ENCODE peak calls at places on chromosomes 13 and 19, in nine cellular contexts. W, Z, O, J, T, K, D, X and U are unnamed samples. For H3K36me3, the result is how much of the 10 kb centered on the place peaks cover.

GRCh38 chr19:7477758-7478157 is 11.1 kb downstream of the PEX11G start:
- DNase-seq in W (no peak), Z (no peak), O (no peak), J (no peak), T (no peak), K (no peak), D (no peak), X (no peak), U (no peak)

GRCh38 chr13:107276936-107277335 is 709.0 kb upstream of the ARGLU1 start:
- DNase-seq in W (no peak), Z (no peak), O (no peak), J (no peak), T (no peak), K (no peak), D (no peak), X (no peak), U (no peak)

GRCh38 chr19:4260605-4261191 is 13.8 kb downstream of the YJU2 start:
- DNase-seq in W (no peak), Z (no peak), O (no peak), J (no peak), T (no peak), K (no peak), D (no peak), X (no peak), U (no peak)

GRCh38 chr19:7944177-7944761 is 803 bp upstream of the TIMM44 start:
- DNase-seq in W (peak), Z (peak), O (peak), J (peak), T (peak), K (peak), D (peak), X (peak), U (peak)

GRCh38 chr19:2604747-2605329 is 97.7 kb downstream of the GNG7 start:
- DNase-seq in W (no peak), Z (no peak), O (no peak), J (no peak), T (no peak), K (no peak), D (no peak), X (no peak), U (no peak)

GRCh38 chr19:29943615-29944014 is 1.6 kb downstream of the URI1 start:
- DNase-seq in W (no peak), Z (no peak), O (no peak), J (no peak), T (no peak), K (no peak), D (no peak), X (no peak), U (no peak)

GRCh38 chr19:23071087-23071511 is 45.7 kb upstream of the ZNF730 start:
- DNase-seq in W (peak), Z (peak), O (no peak), J (no peak), T (no peak), K (no peak), D (no peak), X (peak), U (no peak)

GRCh38 chr19:3053780-3054179 is 8.5 kb downstream of the TLE5 start:
- DNase-seq in W (no peak), Z (no peak), O (no peak), J (no peak), T (no peak), K (no peak), D (no peak), X (no peak), U (no peak)

GRCh38 chr13:79659161-79659560 is 178.2 kb downstream of the NDFIP2 start:
- DNase-seq in W (no peak), Z (peak), O (no peak), J (no peak), T (no peak), K (no peak), D (peak), X (no peak), U (no peak)

GRCh38 chr13:45799451-45799850 is 52.1 kb downstream of the SIAH3 start:
- DNase-seq in W (no peak), Z (no peak), O (no peak), J (no peak), T (no peak), K (no peak), D (no peak), X (no peak), U (no peak)

GRCh38 chr19:40281381-40282208 is 3.5 kb downstream of the AKT2 start:
- DNase-seq in W (peak), Z (no peak), O (no peak), J (no peak), T (no peak), K (no peak), D (no peak), X (no peak), U (peak)

GRCh38 chr19:33621811-33622504 is at the start of gene CHST8:
- DNase-seq in W (no peak), Z (peak), O (no peak), J (peak), T (peak), K (no peak), D (peak), X (no peak), U (no peak)

GRCh38 chr13:94233401-94233800 is 246.1 kb downstream of the DCT start:
- DNase-seq in W (peak), Z (peak), O (peak), J (no peak), T (no peak), K (no peak), D (peak), X (peak), U (no peak)

GRCh38 chr13:90867336-90867683 is 480.2 kb upstream of the MIR17HG start:
- DNase-seq in W (no peak), Z (peak), O (peak), J (peak), T (peak), K (peak), D (peak), X (peak), U (no peak)

GRCh38 chr13:50284540-50284939 is 269.3 kb downstream of the KCNRG start:
- DNase-seq in W (no peak), Z (no peak), O (no peak), J (no peak), T (no peak), K (no peak), D (no peak), X (no peak), U (no peak)

GRCh38 chr19:11405846-11406643 is 13.1 kb downstream of the RGL3 start:
- DNase-seq in W (no peak), Z (no peak), O (no peak), J (no peak), T (no peak), K (no peak), D (no peak), X (no peak), U (peak)

GRCh38 chr13:44669534-44669933 is 93.4 kb upstream of the TSC22D1 start:
- DNase-seq in W (no peak), Z (no peak), O (no peak), J (no peak), T (no peak), K (no peak), D (no peak), X (no peak), U (no peak)

GRCh38 chr19:47490847-47491246 is 6.8 kb upstream of the KPTN start:
- DNase-seq in W (peak), Z (no peak), O (no peak), J (no peak), T (no peak), K (no peak), D (no peak), X (no peak), U (no peak)

GRCh38 chr19:57816652-57817051 is 1.9 kb upstream of the ZNF552 start:
- DNase-seq in W (no peak), Z (no peak), O (no peak), J (no peak), T (no peak), K (no peak), D (no peak), X (no peak), U (no peak)

GRCh38 chr13:32267836-32268439 is 47.2 kb downstream of the ZAR1L start:
- DNase-seq in W (no peak), Z (no peak), O (no peak), J (no peak), T (peak), K (peak), D (peak), X (no peak), U (no peak)

GRCh38 chr13:109010912-109011311 is 381.5 kb downstream of the MYO16 start:
- DNase-seq in W (no peak), Z (no peak), O (no peak), J (no peak), T (no peak), K (peak), D (no peak), X (no peak), U (no peak)

GRCh38 chr19:53394522-53394973 is 401 bp upstream of the ZNF765 start:
- DNase-seq in W (peak), Z (peak), O (no peak), J (no peak), T (peak), K (no peak), D (no peak), X (peak), U (peak)

GRCh38 chr19:11581740-11582139 is 4.3 kb upstream of the ACP5 start:
- DNase-seq in W (no peak), Z (no peak), O (no peak), J (peak), T (no peak), K (no peak), D (no peak), X (no peak), U (peak)

GRCh38 chr19:3250675-3251074 is 26.2 kb downstream of the CELF5 start:
- DNase-seq in W (no peak), Z (no peak), O (peak), J (peak), T (no peak), K (no peak), D (no peak), X (peak), U (no peak)

GRCh38 chr19:34577531-34578101 is 96.1 kb downstream of the WTIP start:
- DNase-seq in W (no peak), Z (no peak), O (no peak), J (no peak), T (no peak), K (no peak), D (no peak), X (no peak), U (no peak)

GRCh38 chr19:56273563-56274117 is 1.1 kb downstream of the EDDM13 start:
- DNase-seq in W (no peak), Z (no peak), O (no peak), J (no peak), T (no peak), K (no peak), D (peak), X (no peak), U (no peak)

GRCh38 chr13:73096173-73097117 is 37.6 kb downstream of the KLF5 start:
- DNase-seq in W (no peak), Z (no peak), O (no peak), J (no peak), T (no peak), K (no peak), D (no peak), X (no peak), U (no peak)

GRCh38 chr19:38203197-38203596 is 20.8 kb downstream of the DPF1 start:
- DNase-seq in W (no peak), Z (no peak), O (no peak), J (no peak), T (no peak), K (no peak), D (no peak), X (no peak), U (no peak)

GRCh38 chr13:44930907-44931676 is 58.2 kb downstream of the NUFIP1 start:
- DNase-seq in W (no peak), Z (no peak), O (no peak), J (no peak), T (no peak), K (no peak), D (no peak), X (no peak), U (no peak)

GRCh38 chr13:99656843-99657506 is 155.7 kb downstream of the TM9SF2 start:
- DNase-seq in W (no peak), Z (no peak), O (no peak), J (no peak), T (no peak), K (no peak), D (no peak), X (no peak), U (no peak)

GRCh38 chr19:38803543-38803942 is 9.2 kb downstream of the LGALS4 start:
- DNase-seq in W (peak), Z (no peak), O (no peak), J (no peak), T (no peak), K (no peak), D (no peak), X (no peak), U (peak)

GRCh38 chr13:32272021-32272695 is 43.0 kb downstream of the ZAR1L start:
- DNase-seq in W (no peak), Z (no peak), O (no peak), J (no peak), T (no peak), K (no peak), D (peak), X (no peak), U (no peak)

GRCh38 chr13:48595330-48596127 is 58.2 kb upstream of the CYSLTR2 start:
- DNase-seq in W (peak), Z (peak), O (peak), J (peak), T (peak), K (no peak), D (peak), X (peak), U (no peak)

GRCh38 chr13:112587767-112588489 is at the start of gene TUBGCP3:
- DNase-seq in W (peak), Z (peak), O (peak), J (peak), T (peak), K (no peak), D (peak), X (peak), U (peak)

GRCh38 chr13:48496796-48497195 is 36.1 kb downstream of the RCBTB2 start:
- DNase-seq in W (no peak), Z (no peak), O (no peak), J (no peak), T (no peak), K (no peak), D (no peak), X (no peak), U (no peak)

GRCh38 chr13:33348366-33348765 is 62.8 kb upstream of the STARD13 start:
- DNase-seq in W (no peak), Z (no peak), O (no peak), J (no peak), T (no peak), K (no peak), D (no peak), X (no peak), U (no peak)

GRCh38 chr13:33351324-33351723 is 65.8 kb upstream of the STARD13 start:
- DNase-seq in W (no peak), Z (no peak), O (no peak), J (no peak), T (no peak), K (no peak), D (peak), X (no peak), U (no peak)

GRCh38 chr13:33349314-33349995 is 63.9 kb upstream of the STARD13 start:
- DNase-seq in W (peak), Z (peak), O (peak), J (no peak), T (no peak), K (no peak), D (no peak), X (peak), U (no peak)

GRCh38 chr13:33352023-33352422 is 66.5 kb upstream of the STARD13 start:
- DNase-seq in W (no peak), Z (no peak), O (no peak), J (no peak), T (no peak), K (no peak), D (no peak), X (no peak), U (no peak)

DNA sequence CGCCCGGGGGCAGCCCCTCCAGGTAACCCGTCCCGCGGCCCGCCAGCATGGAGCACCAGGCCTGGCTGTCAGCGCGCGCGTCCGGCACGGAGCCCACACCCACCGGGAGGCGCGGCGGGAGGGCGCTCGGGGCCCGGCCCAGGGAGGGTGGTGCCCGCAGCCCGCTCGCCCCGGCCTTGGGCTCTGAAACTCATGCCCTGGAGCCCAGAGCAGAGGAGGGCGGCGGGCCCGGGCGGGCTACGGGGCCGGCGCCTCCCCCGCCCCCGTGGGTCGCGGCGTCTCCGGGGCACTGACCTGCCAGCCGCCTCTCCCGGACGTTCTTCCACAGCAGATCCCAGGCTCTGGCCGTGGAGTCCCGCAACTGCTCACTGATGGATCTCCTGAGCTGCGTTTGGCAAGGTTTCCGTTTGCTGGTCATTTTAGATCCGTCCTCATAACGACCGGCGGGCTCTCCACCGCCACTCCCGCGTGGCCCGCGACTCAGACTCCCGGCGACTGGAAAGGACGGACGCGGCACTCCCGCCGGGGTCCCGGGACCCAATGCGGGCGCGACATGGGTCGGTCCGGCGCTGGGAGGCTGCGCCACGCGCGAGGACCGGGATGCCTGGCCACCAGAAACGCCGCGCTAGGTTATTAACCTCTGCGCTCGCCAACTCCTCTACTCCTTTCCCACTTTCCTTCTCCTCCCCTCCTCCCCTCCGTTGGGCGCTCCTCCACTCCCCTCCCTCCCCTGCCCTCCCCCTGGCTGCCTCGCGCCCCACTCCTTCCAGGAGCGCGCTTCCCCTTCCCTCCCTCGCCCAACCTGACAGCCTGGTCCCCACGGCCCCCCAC is 64.7 kb upstream of the STARD13 start:
- DNase-seq in W (peak), Z (peak), O (peak), J (no peak), T (peak), K (no peak), D (peak), X (peak), U (peak)
- TF ChIP-seq POLR2A in W (peak), Z (no peak), O (peak), J (no peak), T (no peak), K (no peak), D (no peak), X (peak), U (no peak)

GRCh38 chr19:14006766-14007562 is 844 bp upstream of the RFX1 start:
- DNase-seq in W (no peak), Z (no peak), O (no peak), J (peak), T (no peak), K (no peak), D (no peak), X (no peak), U (peak)

GRCh38 chr19:14005381-14006084 is 587 bp downstream of the RFX1 start:
- DNase-seq in W (peak), Z (peak), O (peak), J (peak), T (peak), K (peak), D (peak), X (peak), U (peak)

GRCh38 chr19:14004619-14005380 is 1.3 kb downstream of the RFX1 start:
- DNase-seq in W (peak), Z (no peak), O (peak), J (peak), T (peak), K (no peak), D (peak), X (peak), U (peak)

GRCh38 chr19:14003279-14004051 is 2.7 kb downstream of the RFX1 start:
- DNase-seq in W (no peak), Z (no peak), O (no peak), J (no peak), T (no peak), K (no peak), D (peak), X (no peak), U (no peak)

GRCh38 chr19:14006085-14006765 is at the start of gene RFX1:
- DNase-seq in W (peak), Z (peak), O (peak), J (peak), T (peak), K (peak), D (peak), X (peak), U (peak)
- H3K36me3 ChIP-seq in W (under half), Z (under half), O (under half), J (under half), T (under half), K (under half), D (under half), X (under half), U (under half)

DNA sequence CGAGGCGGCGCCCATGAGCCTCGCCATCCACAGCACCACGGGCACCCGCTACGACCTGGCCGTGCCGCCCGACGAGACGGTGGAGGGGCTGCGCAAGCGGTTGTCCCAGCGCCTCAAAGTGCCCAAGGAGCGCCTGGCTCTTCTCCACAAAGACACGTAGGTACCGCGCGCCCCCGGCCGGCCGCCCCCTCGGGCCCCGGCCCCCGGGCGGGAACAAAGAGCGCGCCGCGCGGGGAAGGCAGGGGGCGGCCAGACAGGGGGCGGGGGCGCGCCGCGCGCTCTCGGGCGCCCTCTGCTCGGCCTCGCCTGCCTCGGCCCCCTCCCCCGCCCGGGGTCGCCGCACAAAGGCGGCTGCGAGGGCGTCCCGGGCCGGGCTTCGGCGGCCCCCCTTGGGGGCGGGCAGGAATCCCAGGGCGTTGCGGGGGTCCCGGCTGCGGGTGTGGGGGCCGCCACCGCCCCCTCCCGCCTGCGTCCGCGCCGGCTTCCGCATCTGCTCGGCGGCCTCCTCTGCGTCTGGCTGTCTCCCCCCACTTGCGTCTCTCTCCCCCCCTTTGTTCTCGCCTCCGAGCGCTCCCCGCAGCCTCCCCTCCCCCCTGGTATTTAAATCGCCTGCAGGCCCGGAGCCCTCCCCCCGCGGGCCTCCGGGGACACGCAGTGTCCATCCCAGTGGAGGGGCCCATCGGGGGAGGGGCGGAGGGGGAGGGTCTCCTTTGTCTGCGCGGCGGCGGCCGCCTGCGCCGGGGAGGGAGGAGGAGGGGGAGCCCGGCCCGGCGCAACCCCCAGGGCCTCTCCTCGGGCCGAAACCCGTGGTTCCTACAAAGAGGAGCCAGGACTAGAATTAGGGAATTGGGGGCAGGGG is 2.2 kb downstream of the MIDN start:
- DNase-seq in W (peak), Z (peak), O (no peak), J (peak), T (no peak), K (no peak), D (peak), X (peak), U (peak)
- TF ChIP-seq POLR2A in W (no peak), Z (no peak), O (peak), J (no peak), T (no peak), K (no peak), D (no peak), X (peak), U (no peak)

DNA sequence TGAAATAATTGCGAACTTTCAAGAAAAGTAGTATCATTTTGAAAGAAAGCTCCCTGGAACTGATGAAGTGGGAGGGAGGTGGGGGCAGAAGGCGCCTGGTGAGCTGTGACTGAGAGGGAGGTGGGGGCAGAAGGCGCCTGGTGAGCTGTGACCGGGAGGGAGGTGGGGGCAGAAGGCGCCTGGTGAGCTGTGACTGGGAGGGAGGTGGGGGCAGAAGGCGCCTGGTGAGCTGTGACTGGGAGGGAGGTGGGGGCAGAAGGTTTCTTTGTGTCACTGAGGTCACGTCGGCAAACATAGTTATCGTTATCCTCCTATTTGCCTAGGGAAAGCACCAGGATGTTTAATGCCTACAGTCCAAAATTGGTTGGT is 24.2 kb downstream of the C2CD4C start:
- DNase-seq in W (no peak), Z (no peak), O (no peak), J (no peak), T (no peak), K (no peak), D (no peak), X (no peak), U (peak)
- H3K36me3 ChIP-seq in W (under half), Z (under half), O (under half), J (under half), T (under half), K (under half), D (under half), X (under half), U (under half)